ENCODE peak calls at places on chromosome 18, in seven cellular contexts. C, S, E, Y, X, O and W are unnamed samples.

GRCh38 chr18:56284319-56284718 is 354.1 kb downstream of the TXNL1 start:
- DNase-seq in C (no peak), S (no peak), E (no peak), Y (peak), X (no peak), O (no peak), W (no peak)

GRCh38 chr18:45122510-45122909 is 441.8 kb downstream of the SETBP1 start:
- DNase-seq in C (no peak), S (no peak), E (no peak), Y (no peak), X (no peak), O (no peak), W (no peak)

GRCh38 chr18:1998121-1998520 is 573.2 kb downstream of the METTL4 start:
- DNase-seq in C (no peak), S (no peak), E (no peak), Y (no peak), X (no peak), O (no peak), W (no peak)

GRCh38 chr18:21636769-21637168 is 24.7 kb downstream of the SNRPD1 start:
- DNase-seq in C (no peak), S (no peak), E (no peak), Y (no peak), X (no peak), O (no peak), W (no peak)

GRCh38 chr18:12990662-12990976 is 543 bp upstream of the CEP192 start:
- DNase-seq in C (no peak), S (no peak), E (no peak), Y (no peak), X (no peak), O (no peak), W (no peak)

GRCh38 chr18:32735781-32736180 is 37.0 kb downstream of the KLHL14 start:
- DNase-seq in C (peak), S (no peak), E (no peak), Y (no peak), X (no peak), O (no peak), W (no peak)

GRCh38 chr18:79779700-79780190 is 18.0 kb upstream of the KCNG2 start:
- DNase-seq in C (no peak), S (no peak), E (no peak), Y (no peak), X (no peak), O (no peak), W (no peak)

GRCh38 chr18:75070625-75071483 is 138.1 kb downstream of the PTGR3 start:
- DNase-seq in C (peak), S (no peak), E (peak), Y (peak), X (no peak), O (no peak), W (peak)

GRCh38 chr18:48085781-48086487 is 155.5 kb upstream of the SMAD2 start:
- DNase-seq in C (no peak), S (no peak), E (no peak), Y (no peak), X (no peak), O (no peak), W (no peak)

GRCh38 chr18:55302337-55302833 is 285.6 kb downstream of the TCF4 start:
- DNase-seq in C (no peak), S (no peak), E (no peak), Y (peak), X (peak), O (no peak), W (no peak)